ENCODE peak calls at places on chromosome 17, in eight cellular contexts. One of them, this sample, is unnamed.

GRCh38 chr17:42980766-42981397 is 517 bp downstream of the RUNDC1 start:
- DNase-seq in NCI-H460: no peak
- DNase-seq in stimulated activated CD4-positive, alpha-beta T cell treated with anti-CD3 and anti-CD28 coated beads, Interleukin-2, amount 100 ng/mL, for 48 hours: peak; percentile 61
- DNase-seq in A549: peak; percentile 75
- DNase-seq in fibroblast of mammary gland: peak; percentile 62
- DNase-seq in mesendoderm: peak; percentile 82
- DNase-seq in uterus: no peak
- DNase-seq in astrocyte of the hippocampus: peak; percentile 67
- DNase-seq in this sample: peak; percentile 82

GRCh38 chr17:35849469-35850348 is 19.0 kb downstream of the HEATR9 start:
- DNase-seq in uterus: peak; percentile 26
- DNase-seq in astrocyte of the hippocampus: peak; percentile 81
- DNase-seq in NCI-H460: peak; percentile 70
- DNase-seq in mesendoderm: peak; percentile 85
- DNase-seq in A549: peak; percentile 81
- DNase-seq in stimulated activated CD4-positive, alpha-beta T cell treated with anti-CD3 and anti-CD28 coated beads, Interleukin-2, amount 100 ng/mL, for 48 hours: peak; percentile 57
- DNase-seq in fibroblast of mammary gland: peak; percentile 74
- DNase-seq in this sample: peak; percentile 89

GRCh38 chr17:83176272-83176955 is 97.0 kb downstream of the METRNL start:
- DNase-seq in NCI-H460: no peak
- DNase-seq in A549: no peak
- DNase-seq in astrocyte of the hippocampus: no peak
- DNase-seq in stimulated activated CD4-positive, alpha-beta T cell treated with anti-CD3 and anti-CD28 coated beads, Interleukin-2, amount 100 ng/mL, for 48 hours: no peak
- DNase-seq in mesendoderm: no peak
- DNase-seq in fibroblast of mammary gland: no peak
- DNase-seq in uterus: no peak
- DNase-seq in this sample: no peak

GRCh38 chr17:73991260-73991659 is 212.2 kb upstream of the RPL38 start:
- DNase-seq in fibroblast of mammary gland: no peak
- DNase-seq in A549: no peak
- DNase-seq in astrocyte of the hippocampus: no peak
- DNase-seq in uterus: no peak
- DNase-seq in mesendoderm: peak; percentile 38
- DNase-seq in stimulated activated CD4-positive, alpha-beta T cell treated with anti-CD3 and anti-CD28 coated beads, Interleukin-2, amount 100 ng/mL, for 48 hours: no peak
- DNase-seq in NCI-H460: no peak
- DNase-seq in this sample: no peak

GRCh38 chr17:17503566-17504130 is 7.5 kb upstream of the RASD1 start:
- DNase-seq in NCI-H460: no peak
- DNase-seq in stimulated activated CD4-positive, alpha-beta T cell treated with anti-CD3 and anti-CD28 coated beads, Interleukin-2, amount 100 ng/mL, for 48 hours: no peak
- DNase-seq in uterus: no peak
- DNase-seq in mesendoderm: no peak
- DNase-seq in astrocyte of the hippocampus: no peak
- DNase-seq in A549: no peak
- DNase-seq in fibroblast of mammary gland: no peak
- DNase-seq in this sample: no peak

GRCh38 chr17:4886830-4887229 is 12.5 kb upstream of the C17orf107 start:
- DNase-seq in stimulated activated CD4-positive, alpha-beta T cell treated with anti-CD3 and anti-CD28 coated beads, Interleukin-2, amount 100 ng/mL, for 48 hours: no peak
- DNase-seq in fibroblast of mammary gland: no peak
- DNase-seq in A549: no peak
- DNase-seq in astrocyte of the hippocampus: no peak
- DNase-seq in mesendoderm: no peak
- DNase-seq in uterus: no peak
- DNase-seq in NCI-H460: no peak
- DNase-seq in this sample: no peak

GRCh38 chr17:42394838-42395237 is 6.6 kb upstream of the STAT3 start:
- DNase-seq in mesendoderm: no peak
- DNase-seq in NCI-H460: no peak
- DNase-seq in stimulated activated CD4-positive, alpha-beta T cell treated with anti-CD3 and anti-CD28 coated beads, Interleukin-2, amount 100 ng/mL, for 48 hours: no peak
- DNase-seq in astrocyte of the hippocampus: no peak
- DNase-seq in fibroblast of mammary gland: no peak
- DNase-seq in A549: no peak
- DNase-seq in uterus: no peak
- DNase-seq in this sample: no peak

GRCh38 chr17:4498461-4499397 is at the start of gene SPNS2:
- DNase-seq in stimulated activated CD4-positive, alpha-beta T cell treated with anti-CD3 and anti-CD28 coated beads, Interleukin-2, amount 100 ng/mL, for 48 hours: peak; percentile 55
- DNase-seq in uterus: no peak
- DNase-seq in fibroblast of mammary gland: peak; percentile 16
- DNase-seq in mesendoderm: peak; percentile 58
- DNase-seq in A549: peak; percentile 55
- DNase-seq in astrocyte of the hippocampus: peak; percentile 76
- DNase-seq in NCI-H460: peak; percentile 45
- DNase-seq in this sample: peak; percentile 88

GRCh38 chr17:50534222-50534978 is 1.9 kb downstream of the EPN3 start:
- DNase-seq in A549: peak; percentile 39
- DNase-seq in NCI-H460: no peak
- DNase-seq in fibroblast of mammary gland: peak; percentile 17
- DNase-seq in mesendoderm: peak; percentile 62
- DNase-seq in astrocyte of the hippocampus: peak; percentile 47
- DNase-seq in uterus: no peak
- DNase-seq in stimulated activated CD4-positive, alpha-beta T cell treated with anti-CD3 and anti-CD28 coated beads, Interleukin-2, amount 100 ng/mL, for 48 hours: no peak
- DNase-seq in this sample: peak; percentile 76

GRCh38 chr17:76949913-76950695 is 81.9 kb downstream of the MGAT5B start:
- DNase-seq in stimulated activated CD4-positive, alpha-beta T cell treated with anti-CD3 and anti-CD28 coated beads, Interleukin-2, amount 100 ng/mL, for 48 hours: no peak
- DNase-seq in NCI-H460: no peak
- DNase-seq in mesendoderm: no peak
- DNase-seq in astrocyte of the hippocampus: no peak
- DNase-seq in uterus: no peak
- DNase-seq in A549: no peak
- DNase-seq in fibroblast of mammary gland: no peak
- DNase-seq in this sample: no peak

GRCh38 chr17:34300652-34301390 is 15.3 kb downstream of the CCL11 start:
- DNase-seq in A549: no peak
- DNase-seq in uterus: no peak
- DNase-seq in fibroblast of mammary gland: peak; percentile 80
- DNase-seq in mesendoderm: no peak
- DNase-seq in astrocyte of the hippocampus: peak; percentile 84
- DNase-seq in stimulated activated CD4-positive, alpha-beta T cell treated with anti-CD3 and anti-CD28 coated beads, Interleukin-2, amount 100 ng/mL, for 48 hours: no peak
- DNase-seq in NCI-H460: no peak
- DNase-seq in this sample: no peak

GRCh38 chr17:71855000-71855399 is 265.8 kb upstream of the SOX9 start:
- DNase-seq in astrocyte of the hippocampus: no peak
- DNase-seq in A549: no peak
- DNase-seq in stimulated activated CD4-positive, alpha-beta T cell treated with anti-CD3 and anti-CD28 coated beads, Interleukin-2, amount 100 ng/mL, for 48 hours: no peak
- DNase-seq in mesendoderm: peak; percentile 44
- DNase-seq in uterus: no peak
- DNase-seq in fibroblast of mammary gland: no peak
- DNase-seq in NCI-H460: no peak
- DNase-seq in this sample: no peak